ENCODE peak calls at places on chromosomes 7 and 10, in eight cellular contexts. J is activated T-helper 1 cell treated with anti-CD3 and anti-CD28 coated beads, Interleukin-2, amount 50 U/mL, for 16 hours; V is LHCN-M2; A is coronary artery; S is stimulated activated naive B cell treated with anti-CD40 and anti-IgM and Interleukin-4, amounts not matched to agents 10 μg/mL and 1 μg/mL and 100 μg/mL, for 72 hours; I is anterior cingulate cortex; O is HEK293T; X is globus pallidus. R is an unnamed sample.
A peak's percentile ranks its signal among the peaks of the same experiment; 100 is the strongest.

GRCh38 chr7:54878339-54878738 is 119.3 kb upstream of the SEC61G start:
- DNase-seq in O (no peak), J (no peak), S (no peak), A (no peak), V (peak; percentile 28), I (no peak), X (no peak), R (no peak)

GRCh38 chr7:105932835-105933477 is 30.1 kb upstream of the CDHR3 start:
- DNase-seq in I (peak; percentile 25), V (peak; percentile 98), J (no peak), A (no peak), O (no peak), S (no peak), X (peak; percentile 17), R (no peak)

GRCh38 chr7:114450431-114450830 is 35.8 kb downstream of the FOXP2 start:
- DNase-seq in A (no peak), J (no peak), S (no peak), I (no peak), O (no peak), X (no peak), V (peak; percentile 2), R (no peak)

GRCh38 chr10:44393051-44393630 is 8.2 kb upstream of the CXCL12 start:
- DNase-seq in J (no peak), S (no peak), V (no peak), A (peak; percentile 41), O (peak; percentile 30), I (no peak), X (no peak), R (peak; percentile 60)

GRCh38 chr7:147015999-147016398 is 899.4 kb downstream of the CNTNAP2 start:
- DNase-seq in X (no peak), O (no peak), V (no peak), A (no peak), J (no peak), I (no peak), S (no peak), R (no peak)

GRCh38 chr7:102990642-102991041 is 77.8 kb downstream of the LRRC17 start:
- DNase-seq in A (no peak), X (no peak), V (no peak), S (no peak), O (no peak), I (no peak), J (no peak), R (no peak)

GRCh38 chr10:100340948-100341847 is 5.8 kb upstream of the SCD start:
- DNase-seq in S (no peak), J (no peak), V (peak; percentile 37), O (no peak), I (peak; percentile 22), X (peak; percentile 96), A (no peak), R (no peak)

GRCh38 chr10:11232222-11232961 is 214.7 kb downstream of the CELF2 start:
- DNase-seq in A (no peak), J (no peak), V (no peak), S (no peak), X (no peak), I (no peak), O (no peak), R (no peak)

GRCh38 chr7:29284586-29285450 is 90.2 kb downstream of the CHN2 start:
- DNase-seq in V (no peak), I (no peak), O (no peak), J (no peak), S (no peak), X (no peak), A (no peak), R (no peak)

GRCh38 chr7:98163269-98163668 is 48.0 kb upstream of the BHLHA15 start:
- DNase-seq in A (no peak), V (no peak), J (no peak), I (no peak), X (no peak), S (no peak), O (no peak), R (no peak)